ENCODE peak calls at places on chromosomes 7 and 10, in eight cellular contexts. U is GM13976, K is A673, E is H9, Z is endothelial cell, Q is left lung, R is esophagus squamous epithelium, X is hepatocyte. S is an unnamed sample.

GRCh38 chr10:130401860-130402765 is 265.9 kb downstream of the GLRX3 start:
- DNase-seq in U (no peak), K (no peak), E (peak; percentile 22), Z (no peak), Q (no peak), R (no peak), X (no peak), S (no peak)

GRCh38 chr10:14056545-14057332 is 274.0 kb downstream of the FRMD4A start:
- DNase-seq in U (no peak), K (no peak), E (peak; percentile 43), Z (no peak), Q (no peak), R (no peak), X (peak; percentile 23), S (no peak)

GRCh38 chr10:102009801-102010425 is 46.1 kb downstream of the ARMH3 start:
- DNase-seq in U (peak; percentile 75), K (peak; percentile 88), E (peak; percentile 52), Z (peak; percentile 36), Q (no peak), R (no peak), X (peak; percentile 86), S (peak; percentile 75)

GRCh38 chr7:73725703-73726466 is 6.4 kb upstream of the STX1A start:
- DNase-seq in U (peak; percentile 82), K (peak; percentile 87), E (peak; percentile 93), Z (peak; percentile 94), Q (peak; percentile 97), R (no peak), X (peak; percentile 91), S (peak; percentile 71)

GRCh38 chr7:68246189-68246633 is 1249.6 kb downstream of the TYW1 start:
- DNase-seq in U (no peak), K (peak; percentile 22), E (peak; percentile 94), Z (no peak), Q (no peak), R (no peak), X (peak; percentile 74), S (no peak)

GRCh38 chr10:36023939-36024338 is 381.8 kb upstream of the FZD8 start:
- DNase-seq in U (no peak), K (peak; percentile 69), E (no peak), Z (no peak), Q (no peak), R (no peak), X (no peak), S (no peak)

GRCh38 chr7:131688738-131689661 is 132.6 kb upstream of the PODXL start:
- DNase-seq in U (peak; percentile 90), K (peak; percentile 80), E (peak; percentile 89), Z (peak; percentile 85), Q (no peak), R (no peak), X (peak; percentile 82), S (peak; percentile 87)

GRCh38 chr7:132321387-132321786 is 254.9 kb downstream of the PLXNA4 start:
- DNase-seq in U (no peak), K (peak; percentile 11), E (no peak), Z (no peak), Q (no peak), R (no peak), X (no peak), S (no peak)

GRCh38 chr10:73998623-73999622 is 1.0 kb downstream of the VCL start:
- DNase-seq in U (no peak), K (peak; percentile 72), E (peak; percentile 75), Z (peak; percentile 71), Q (peak; percentile 82), R (no peak), X (peak; percentile 88), S (no peak)

GRCh38 chr7:80347173-80347572 is 164.7 kb downstream of the GNAT3 start:
- DNase-seq in U (no peak), K (no peak), E (no peak), Z (no peak), Q (no peak), R (no peak), X (no peak), S (no peak)

GRCh38 chr10:34814228-34815173 is 595 bp downstream of the PARD3 start:
- DNase-seq in U (peak; percentile 69), K (peak; percentile 54), E (peak; percentile 73), Z (peak; percentile 57), Q (peak; percentile 81), R (no peak), X (peak; percentile 82), S (peak; percentile 77)
- TF ChIP-seq CTCF in U (no peak), K (no peak), E (no peak), Z (no peak), Q (no peak), R (no peak), X (no peak), S (no peak)

GRCh38 chr7:121373177-121373576 is 22.9 kb downstream of the FAM3C start:
- DNase-seq in U (no peak), K (no peak), E (no peak), Z (no peak), Q (no peak), R (no peak), X (no peak), S (no peak)
- TF ChIP-seq CTCF in U (no peak), K (no peak), E (no peak), Z (peak; percentile 51), Q (no peak), R (peak; percentile 15), X (no peak), S (no peak)

DNA sequence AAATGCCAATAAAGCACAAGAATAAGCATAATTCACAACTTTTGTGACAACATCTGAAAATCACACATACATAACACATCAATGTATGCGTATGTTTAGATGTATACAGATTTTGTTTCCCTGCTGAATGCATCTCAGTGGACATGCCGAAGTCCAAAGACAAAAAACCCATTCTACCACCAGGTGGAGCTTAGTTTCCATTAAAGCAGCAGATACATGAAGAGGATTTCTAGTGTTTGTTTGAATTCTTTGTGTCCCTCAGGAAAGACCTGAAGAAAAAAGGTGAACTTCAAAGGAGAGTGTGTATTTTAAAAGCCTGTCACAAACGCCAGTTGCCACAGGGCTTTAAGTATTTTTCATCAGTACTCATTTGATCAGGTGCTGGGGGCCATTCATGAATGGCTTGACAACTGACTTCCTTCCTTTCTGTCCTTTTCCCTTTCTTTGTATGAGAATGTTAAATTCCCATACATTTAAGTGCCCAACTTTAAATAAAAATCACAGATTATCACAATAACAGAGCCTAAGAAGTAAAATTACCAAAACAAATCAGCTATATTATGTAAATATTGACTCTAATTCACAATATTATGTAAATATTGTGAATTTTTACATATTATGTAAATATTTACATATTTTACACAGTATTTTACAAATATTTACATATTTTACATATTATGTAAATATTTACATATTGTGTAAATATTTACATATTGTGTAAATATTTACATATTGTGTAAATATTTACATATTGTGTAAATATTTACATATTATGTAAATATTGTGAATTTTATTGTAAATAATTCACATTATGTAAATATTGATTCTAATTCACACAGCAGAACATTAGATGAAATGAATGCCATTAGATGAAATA is 343.0 kb downstream of the CRPPA start:
- DNase-seq in U (peak; percentile 24), K (peak; percentile 70), E (no peak), Z (peak; percentile 49), Q (no peak), R (no peak), X (peak; percentile 76), S (peak; percentile 7)
- TF ChIP-seq CTCF in U (peak; percentile 59), K (peak; percentile 81), E (peak; percentile 81), Z (peak; percentile 65), Q (peak; percentile 56), R (peak; percentile 52), X (peak; percentile 80), S (peak; percentile 56)

GRCh38 chr7:27143022-27143949 is at the start of gene HOXA5:
- DNase-seq in U (peak; percentile 32), K (peak; percentile 44), E (peak; percentile 88), Z (peak; percentile 86), Q (peak; percentile 81), R (no peak), X (no peak), S (no peak)
- TF ChIP-seq CTCF in U (no peak), K (peak; percentile 72), E (peak; percentile 95), Z (peak; percentile 90), Q (peak; percentile 71), R (peak; percentile 92), X (peak; percentile 56), S (peak; percentile 13)

DNA sequence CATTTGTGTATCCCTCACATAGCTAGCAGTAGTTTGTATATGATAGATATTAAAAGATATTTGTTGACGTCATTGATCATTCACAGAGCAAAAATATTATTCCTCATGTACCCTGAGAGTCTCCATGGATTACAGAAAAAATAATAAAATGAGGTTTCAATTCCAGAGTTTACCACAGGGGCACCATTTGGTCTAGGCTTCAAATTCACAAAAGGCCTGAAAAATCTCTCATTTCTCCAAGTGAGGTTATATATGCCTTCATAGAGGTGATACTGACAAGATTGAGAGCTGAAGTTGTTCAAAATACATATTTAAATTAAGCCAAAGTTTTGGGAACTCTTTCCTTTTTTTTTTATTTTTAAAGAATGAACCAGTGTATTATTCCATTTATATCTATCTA is 52.7 kb downstream of the TMEM26 start:
- DNase-seq in U (no peak), K (no peak), E (no peak), Z (no peak), Q (no peak), R (no peak), X (no peak), S (no peak)
- TF ChIP-seq CTCF in U (no peak), K (no peak), E (no peak), Z (peak; percentile 33), Q (no peak), R (no peak), X (no peak), S (no peak)

GRCh38 chr10:104028823-104029527 is 56.7 kb downstream of the COL17A1 start:
- DNase-seq in U (no peak), K (no peak), E (no peak), Z (no peak), Q (no peak), R (no peak), X (no peak), S (no peak)

GRCh38 chr10:104029528-104029875 is 56.2 kb downstream of the COL17A1 start:
- DNase-seq in U (no peak), K (no peak), E (no peak), Z (no peak), Q (no peak), R (no peak), X (no peak), S (no peak)

GRCh38 chr10:104026762-104027161 is 58.9 kb downstream of the COL17A1 start:
- DNase-seq in U (no peak), K (no peak), E (no peak), Z (no peak), Q (no peak), R (no peak), X (no peak), S (no peak)

GRCh38 chr10:104025524-104025923 is 58.6 kb downstream of the SLK start:
- DNase-seq in U (no peak), K (no peak), E (no peak), Z (no peak), Q (no peak), R (no peak), X (no peak), S (no peak)

DNA sequence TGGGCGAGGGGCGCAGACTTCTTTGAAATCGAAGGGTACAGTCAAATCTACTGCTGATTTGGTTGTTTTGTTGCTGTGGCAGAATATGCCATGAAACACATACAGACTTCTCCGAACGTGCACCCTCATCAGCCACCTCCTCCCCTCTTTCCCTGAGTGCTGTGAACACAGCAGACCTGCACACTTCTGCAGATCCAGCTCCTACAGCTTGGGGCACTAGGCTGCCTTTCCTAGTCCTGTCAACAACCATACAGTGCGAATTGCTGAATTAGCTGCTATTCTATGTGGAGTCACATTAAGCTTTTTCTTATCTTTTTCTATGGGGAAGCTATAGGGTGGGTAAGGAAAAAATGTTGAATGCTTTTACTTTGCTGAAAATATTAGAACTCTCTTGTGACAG is 57.5 kb downstream of the COL17A1 start:
- DNase-seq in U (no peak), K (peak; percentile 35), E (peak; percentile 60), Z (peak; percentile 38), Q (no peak), R (no peak), X (peak; percentile 45), S (no peak)
- TF ChIP-seq CTCF in U (no peak), K (peak; percentile 49), E (peak; percentile 65), Z (no peak), Q (no peak), R (peak; percentile 36), X (peak; percentile 40), S (no peak)